ENCODE peak calls at places on chromosomes 11 and 22, in seven cellular contexts. One of them, this sample, is unnamed.

GRCh38 chr11:64072871-64073270 is 37.1 kb downstream of the FLRT1 start:
- DNase-seq in Caco-2: no peak
- DNase-seq in IMR-90: no peak
- DNase-seq in CD8-positive, alpha-beta T cell: no peak
- DNase-seq in HCT116: no peak
- DNase-seq in brain microvascular endothelial cell: no peak
- DNase-seq in heart right ventricle: no peak
- DNase-seq in this sample: no peak

GRCh38 chr22:40276877-40277823 is 69.2 kb upstream of the ADSL start:
- DNase-seq in CD8-positive, alpha-beta T cell: no peak
- DNase-seq in heart right ventricle: peak; percentile 38
- DNase-seq in IMR-90: peak; percentile 51
- DNase-seq in Caco-2: no peak
- DNase-seq in HCT116: no peak
- DNase-seq in brain microvascular endothelial cell: no peak
- DNase-seq in this sample: peak; percentile 71

GRCh38 chr11:130832571-130833432 is 83.5 kb downstream of the SNX19 start:
- DNase-seq in HCT116: no peak
- DNase-seq in IMR-90: peak; percentile 53
- DNase-seq in CD8-positive, alpha-beta T cell: no peak
- DNase-seq in Caco-2: no peak
- DNase-seq in brain microvascular endothelial cell: peak; percentile 43
- DNase-seq in heart right ventricle: no peak
- DNase-seq in this sample: no peak

GRCh38 chr11:132028380-132029240 is 658.2 kb downstream of the NTM start:
- DNase-seq in brain microvascular endothelial cell: no peak
- DNase-seq in heart right ventricle: peak; percentile 11
- DNase-seq in CD8-positive, alpha-beta T cell: no peak
- DNase-seq in HCT116: no peak
- DNase-seq in Caco-2: peak; percentile 53
- DNase-seq in IMR-90: peak; percentile 73
- DNase-seq in this sample: peak; percentile 73

GRCh38 chr22:46803031-46803880 is 40.8 kb downstream of the TBC1D22A start:
- DNase-seq in heart right ventricle: peak; percentile 37
- DNase-seq in IMR-90: no peak
- DNase-seq in CD8-positive, alpha-beta T cell: peak; percentile 57
- DNase-seq in Caco-2: peak; percentile 59
- DNase-seq in brain microvascular endothelial cell: no peak
- DNase-seq in HCT116: peak; percentile 32
- DNase-seq in this sample: peak; percentile 24

GRCh38 chr11:10496296-10496936 is 41.4 kb downstream of the AMPD3 start:
- DNase-seq in IMR-90: no peak
- DNase-seq in brain microvascular endothelial cell: no peak
- DNase-seq in Caco-2: no peak
- DNase-seq in heart right ventricle: no peak
- DNase-seq in HCT116: no peak
- DNase-seq in CD8-positive, alpha-beta T cell: no peak
- DNase-seq in this sample: no peak

GRCh38 chr11:121863126-121863525 is 252.9 kb downstream of the BLID start:
- DNase-seq in heart right ventricle: no peak
- DNase-seq in Caco-2: no peak
- DNase-seq in HCT116: no peak
- DNase-seq in brain microvascular endothelial cell: no peak
- DNase-seq in CD8-positive, alpha-beta T cell: no peak
- DNase-seq in IMR-90: no peak
- DNase-seq in this sample: no peak

GRCh38 chr11:89437317-89437716 is 53.9 kb downstream of the NOX4 start:
- DNase-seq in CD8-positive, alpha-beta T cell: no peak
- DNase-seq in IMR-90: no peak
- DNase-seq in brain microvascular endothelial cell: no peak
- DNase-seq in Caco-2: no peak
- DNase-seq in heart right ventricle: no peak
- DNase-seq in HCT116: no peak
- DNase-seq in this sample: no peak

GRCh38 chr11:126502159-126502558 is 146.7 kb downstream of the ST3GAL4 start:
- DNase-seq in IMR-90: no peak
- DNase-seq in HCT116: no peak
- DNase-seq in heart right ventricle: no peak
- DNase-seq in brain microvascular endothelial cell: no peak
- DNase-seq in Caco-2: no peak
- DNase-seq in CD8-positive, alpha-beta T cell: no peak
- DNase-seq in this sample: no peak

GRCh38 chr11:132062031-132062430 is 691.6 kb downstream of the NTM start:
- DNase-seq in CD8-positive, alpha-beta T cell: no peak
- DNase-seq in IMR-90: peak; percentile 62
- DNase-seq in Caco-2: no peak
- DNase-seq in HCT116: no peak
- DNase-seq in heart right ventricle: no peak
- DNase-seq in brain microvascular endothelial cell: no peak
- DNase-seq in this sample: no peak

GRCh38 chr11:69791266-69791665 is 16.1 kb upstream of the FGF4 start:
- DNase-seq in CD8-positive, alpha-beta T cell: no peak
- DNase-seq in Caco-2: no peak
- DNase-seq in HCT116: no peak
- DNase-seq in heart right ventricle: no peak
- DNase-seq in brain microvascular endothelial cell: peak; percentile 51
- DNase-seq in IMR-90: peak; percentile 61
- DNase-seq in this sample: peak; percentile 70

GRCh38 chr11:110434952-110435779 is 5.4 kb downstream of the FDX1 start:
- DNase-seq in brain microvascular endothelial cell: no peak
- DNase-seq in Caco-2: peak; percentile 58
- DNase-seq in IMR-90: no peak
- DNase-seq in HCT116: peak; percentile 24
- DNase-seq in heart right ventricle: no peak
- DNase-seq in CD8-positive, alpha-beta T cell: no peak
- DNase-seq in this sample: peak; percentile 24

GRCh38 chr22:27472975-27473374 is 328.6 kb downstream of the MN1 start:
- DNase-seq in heart right ventricle: no peak
- DNase-seq in Caco-2: no peak
- DNase-seq in HCT116: no peak
- DNase-seq in IMR-90: no peak
- DNase-seq in brain microvascular endothelial cell: no peak
- DNase-seq in CD8-positive, alpha-beta T cell: no peak
- DNase-seq in this sample: no peak

GRCh38 chr11:17267576-17267975 is 9.0 kb upstream of the NUCB2 start:
- DNase-seq in heart right ventricle: no peak
- DNase-seq in CD8-positive, alpha-beta T cell: no peak
- DNase-seq in HCT116: peak; percentile 99
- DNase-seq in Caco-2: no peak
- DNase-seq in brain microvascular endothelial cell: no peak
- DNase-seq in IMR-90: peak; percentile 33
- DNase-seq in this sample: no peak

DNA sequence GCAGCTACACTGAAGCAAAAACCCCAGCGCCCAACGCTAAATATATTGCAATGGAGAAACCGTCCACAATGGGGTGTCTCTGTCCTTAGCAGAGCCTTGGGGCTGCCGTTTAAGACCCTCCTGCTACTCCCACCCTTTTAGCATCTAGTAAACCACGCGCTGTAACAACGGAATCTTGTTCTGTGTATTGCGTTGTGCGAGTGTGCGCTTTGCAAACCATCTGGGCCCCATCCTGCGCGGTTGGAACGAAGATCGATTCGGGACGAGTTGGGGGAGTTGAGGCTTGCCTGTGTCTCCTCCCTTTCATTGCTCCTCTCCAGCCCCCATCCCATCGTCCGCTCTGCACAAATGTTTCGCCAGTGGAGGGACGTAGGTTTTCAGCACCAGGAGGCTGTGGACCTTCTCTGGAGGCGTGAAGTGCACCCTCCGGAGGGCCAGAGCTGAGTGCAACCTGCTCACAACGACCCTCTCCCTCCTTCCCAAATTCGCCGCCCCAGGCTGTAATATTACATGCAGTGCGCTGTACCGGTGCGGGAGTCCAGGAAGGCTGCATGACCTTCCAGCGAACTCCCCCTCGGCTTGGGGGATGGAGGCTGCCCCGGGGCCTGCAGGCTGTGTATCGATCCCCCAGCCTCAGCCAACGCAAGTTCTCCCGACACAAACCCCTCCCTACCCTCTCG is 1.6 kb upstream of the KMT2A start:
- DNase-seq in brain microvascular endothelial cell: no peak
- DNase-seq in CD8-positive, alpha-beta T cell: peak; percentile 8
- DNase-seq in Caco-2: peak; percentile 69
- DNase-seq in IMR-90: peak; percentile 40
- DNase-seq in heart right ventricle: peak; percentile 34
- DNase-seq in HCT116: no peak
- DNase-seq in this sample: peak; percentile 34
- TF ChIP-seq CTCF in brain microvascular endothelial cell: peak; percentile 5
- TF ChIP-seq CTCF in CD8-positive, alpha-beta T cell: peak; percentile 23
- TF ChIP-seq CTCF in Caco-2: no peak
- TF ChIP-seq CTCF in IMR-90: no peak
- TF ChIP-seq CTCF in heart right ventricle: no peak
- TF ChIP-seq CTCF in HCT116: no peak
- TF ChIP-seq CTCF in this sample: no peak

GRCh38 chr11:8809185-8809584 is 101.8 kb upstream of the AKIP1 start:
- DNase-seq in CD8-positive, alpha-beta T cell: no peak
- DNase-seq in brain microvascular endothelial cell: no peak
- DNase-seq in HCT116: no peak
- DNase-seq in Caco-2: no peak
- DNase-seq in IMR-90: no peak
- DNase-seq in heart right ventricle: no peak
- DNase-seq in this sample: peak; percentile 34
- H3K4me3 ChIP-seq in CD8-positive, alpha-beta T cell: no peak overlapping the region
- H3K4me3 ChIP-seq in brain microvascular endothelial cell: peak overlapping the region; percentile 62
- H3K4me3 ChIP-seq in HCT116: no peak overlapping the region
- H3K4me3 ChIP-seq in Caco-2: no peak overlapping the region
- H3K4me3 ChIP-seq in IMR-90: peak overlapping the region; percentile 51
- H3K4me3 ChIP-seq in heart right ventricle: peak overlapping the region; percentile 65
- H3K4me3 ChIP-seq in this sample: peak overlapping the region; percentile 80

DNA sequence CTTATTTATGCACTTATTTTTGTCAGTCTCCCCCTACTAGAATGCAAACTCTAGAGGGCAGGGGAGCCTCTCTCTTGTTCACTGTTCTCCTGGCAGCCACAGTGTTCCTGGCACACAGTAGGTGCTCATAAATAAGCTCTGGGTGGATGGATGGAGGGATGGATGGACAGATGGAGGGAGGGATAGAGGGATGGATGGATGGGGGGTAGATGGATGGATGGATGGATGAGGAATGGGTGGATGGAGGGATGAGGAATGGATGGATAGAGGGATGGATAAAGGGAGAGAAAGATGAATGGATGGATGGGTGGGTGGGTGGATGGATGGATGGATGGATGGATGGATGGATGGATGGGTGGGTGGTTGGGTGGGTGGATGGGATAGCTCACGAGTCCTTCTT is 13.5 kb downstream of the PVALB start:
- DNase-seq in brain microvascular endothelial cell: no peak
- DNase-seq in HCT116: no peak
- DNase-seq in CD8-positive, alpha-beta T cell: no peak
- DNase-seq in heart right ventricle: no peak
- DNase-seq in IMR-90: no peak
- DNase-seq in Caco-2: no peak
- DNase-seq in this sample: no peak
- TF ChIP-seq CTCF in brain microvascular endothelial cell: no peak
- TF ChIP-seq CTCF in HCT116: no peak
- TF ChIP-seq CTCF in CD8-positive, alpha-beta T cell: no peak
- TF ChIP-seq CTCF in heart right ventricle: no peak
- TF ChIP-seq CTCF in IMR-90: no peak
- TF ChIP-seq CTCF in Caco-2: no peak
- TF ChIP-seq CTCF in this sample: no peak

GRCh38 chr11:62724171-62724570 is 3.1 kb downstream of the HNRNPUL2 start:
- DNase-seq in Caco-2: no peak
- DNase-seq in CD8-positive, alpha-beta T cell: no peak
- DNase-seq in brain microvascular endothelial cell: no peak
- DNase-seq in heart right ventricle: no peak
- DNase-seq in IMR-90: no peak
- DNase-seq in HCT116: no peak
- DNase-seq in this sample: no peak
- H3K4me3 ChIP-seq in Caco-2: no peak overlapping the region
- H3K4me3 ChIP-seq in CD8-positive, alpha-beta T cell: no peak overlapping the region
- H3K4me3 ChIP-seq in brain microvascular endothelial cell: peak overlapping the region; percentile 18
- H3K4me3 ChIP-seq in heart right ventricle: peak overlapping the region; percentile 74
- H3K4me3 ChIP-seq in IMR-90: no peak overlapping the region
- H3K4me3 ChIP-seq in HCT116: no peak overlapping the region
- H3K4me3 ChIP-seq in this sample: peak overlapping the region; percentile 84

GRCh38 chr11:102364991-102365390 is 18.0 kb downstream of the BIRC2 start:
- DNase-seq in IMR-90: no peak
- DNase-seq in CD8-positive, alpha-beta T cell: no peak
- DNase-seq in Caco-2: no peak
- DNase-seq in HCT116: no peak
- DNase-seq in heart right ventricle: no peak
- DNase-seq in brain microvascular endothelial cell: no peak
- DNase-seq in this sample: no peak

GRCh38 chr11:102368472-102368871 is 21.5 kb downstream of the BIRC2 start:
- DNase-seq in heart right ventricle: no peak
- DNase-seq in IMR-90: no peak
- DNase-seq in HCT116: no peak
- DNase-seq in Caco-2: no peak
- DNase-seq in brain microvascular endothelial cell: no peak
- DNase-seq in CD8-positive, alpha-beta T cell: no peak
- DNase-seq in this sample: no peak

GRCh38 chr11:102367364-102367763 is 20.4 kb downstream of the BIRC2 start:
- DNase-seq in brain microvascular endothelial cell: no peak
- DNase-seq in Caco-2: no peak
- DNase-seq in CD8-positive, alpha-beta T cell: no peak
- DNase-seq in HCT116: no peak
- DNase-seq in IMR-90: peak; percentile 23
- DNase-seq in heart right ventricle: no peak
- DNase-seq in this sample: peak; percentile 43
- TF ChIP-seq CTCF in brain microvascular endothelial cell: peak; percentile 24
- TF ChIP-seq CTCF in Caco-2: peak; percentile 46
- TF ChIP-seq CTCF in CD8-positive, alpha-beta T cell: peak; percentile 70
- TF ChIP-seq CTCF in HCT116: peak; percentile 31
- TF ChIP-seq CTCF in IMR-90: peak; percentile 29
- TF ChIP-seq CTCF in heart right ventricle: no peak
- TF ChIP-seq CTCF in this sample: peak; percentile 10

GRCh38 chr11:100830295-100830694 is 143.2 kb downstream of the ARHGAP42 start:
- DNase-seq in IMR-90: no peak
- DNase-seq in heart right ventricle: no peak
- DNase-seq in CD8-positive, alpha-beta T cell: no peak
- DNase-seq in brain microvascular endothelial cell: peak; percentile 24
- DNase-seq in Caco-2: no peak
- DNase-seq in HCT116: no peak
- DNase-seq in this sample: no peak
- H3K4me3 ChIP-seq in IMR-90: no peak overlapping the region
- H3K4me3 ChIP-seq in heart right ventricle: peak overlapping the region; percentile 5
- H3K4me3 ChIP-seq in CD8-positive, alpha-beta T cell: no peak overlapping the region
- H3K4me3 ChIP-seq in brain microvascular endothelial cell: no peak overlapping the region
- H3K4me3 ChIP-seq in Caco-2: no peak overlapping the region
- H3K4me3 ChIP-seq in HCT116: no peak overlapping the region
- H3K4me3 ChIP-seq in this sample: no peak overlapping the region

DNA sequence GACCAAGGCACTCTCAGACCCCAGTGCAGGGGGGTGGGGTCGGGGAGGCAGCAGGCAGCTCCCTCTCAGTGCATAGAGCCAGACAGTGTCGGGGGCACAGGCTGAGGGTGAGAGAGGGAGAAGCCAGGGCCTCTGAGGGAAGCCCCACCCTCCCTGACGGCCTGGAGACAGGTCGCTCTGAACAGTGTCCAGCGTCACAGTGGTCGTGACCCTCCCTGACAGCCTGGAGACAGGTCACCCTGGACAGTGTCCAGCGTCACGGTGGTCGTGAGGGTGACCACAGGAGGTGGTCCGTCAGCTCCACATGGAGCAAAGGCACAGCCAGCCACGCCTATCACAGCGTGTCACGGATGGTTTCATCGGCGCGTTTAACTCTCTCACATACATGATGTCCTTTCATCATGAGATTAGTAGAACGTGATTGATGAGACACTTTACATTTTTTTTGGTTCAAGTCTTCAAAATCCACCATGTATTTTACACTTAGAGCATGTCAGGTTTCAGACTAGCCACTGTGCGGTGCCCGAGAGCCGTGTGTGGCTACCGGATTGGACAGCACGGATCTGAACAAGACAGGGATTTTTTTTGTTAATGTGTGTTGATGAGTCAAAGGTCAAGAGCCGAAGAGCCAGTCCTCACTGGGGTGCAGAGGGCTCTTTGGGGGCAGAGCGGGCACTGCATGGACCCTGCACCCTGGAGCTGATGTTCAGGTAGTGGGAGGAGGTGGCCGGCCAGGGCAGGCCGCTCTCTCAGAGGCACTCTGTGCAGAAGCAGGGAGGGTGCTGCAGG is 23.9 kb upstream of the PANX2 start:
- DNase-seq in HCT116: peak; percentile 32
- DNase-seq in CD8-positive, alpha-beta T cell: no peak
- DNase-seq in heart right ventricle: no peak
- DNase-seq in brain microvascular endothelial cell: peak; percentile 61
- DNase-seq in IMR-90: peak; percentile 71
- DNase-seq in Caco-2: peak; percentile 66
- DNase-seq in this sample: peak; percentile 80
- TF ChIP-seq CTCF in HCT116: peak; percentile 82
- TF ChIP-seq CTCF in CD8-positive, alpha-beta T cell: no peak
- TF ChIP-seq CTCF in heart right ventricle: peak; percentile 43
- TF ChIP-seq CTCF in brain microvascular endothelial cell: peak; percentile 96
- TF ChIP-seq CTCF in IMR-90: peak; percentile 85
- TF ChIP-seq CTCF in Caco-2: peak; percentile 49
- TF ChIP-seq CTCF in this sample: peak; percentile 99